ENCODE peak calls at places on chromosome 4, in ten cellular contexts. U, M, Z, J, Y, S, F, E, A and Q are unnamed samples.

GRCh38 chr4:51943221-51943620 is 76.9 kb downstream of the LRRC66 start:
- DNase-seq in Z (no peak), U (no peak), M (no peak), F (no peak), S (no peak), Y (peak; percentile 28), J (no peak), E (no peak), A (no peak), Q (no peak)

GRCh38 chr4:2666722-2667247 is 89.4 kb downstream of the TNIP2 start:
- DNase-seq in S (no peak), Z (no peak), E (no peak), A (no peak), U (no peak), F (no peak), J (no peak), Y (no peak), M (no peak), Q (no peak)

GRCh38 chr4:156803056-156803455 is 168.5 kb downstream of the PDGFC start:
- DNase-seq in Z (no peak), J (no peak), S (no peak), U (no peak), F (no peak), M (no peak), Y (peak; percentile 66), A (no peak), E (no peak), Q (no peak)

GRCh38 chr4:56698329-56698728 is 17.2 kb upstream of the HOPX start:
- DNase-seq in M (no peak), Z (no peak), F (no peak), S (no peak), Y (peak; percentile 42), E (no peak), J (no peak), A (no peak), U (no peak), Q (no peak)

GRCh38 chr4:142293536-142293935 is 552.6 kb downstream of the INPP4B start:
- DNase-seq in M (no peak), U (no peak), F (no peak), A (no peak), S (no peak), Y (peak; percentile 80), J (no peak), E (no peak), Z (no peak), Q (no peak)

GRCh38 chr4:3037957-3038451 is 36.3 kb downstream of the HTT-AS start:
- DNase-seq in Y (no peak), U (no peak), A (no peak), Z (no peak), E (no peak), S (no peak), F (no peak), M (no peak), J (no peak), Q (peak; percentile 50)

GRCh38 chr4:163697121-163697520 is 202.6 kb downstream of the TMA16 start:
- DNase-seq in S (no peak), Z (no peak), A (no peak), Y (peak; percentile 88), J (no peak), U (peak; percentile 2), M (no peak), F (no peak), E (no peak), Q (no peak)

GRCh38 chr4:48025005-48025404 is 8.4 kb downstream of the NIPAL1 start:
- DNase-seq in S (no peak), Z (no peak), U (no peak), J (no peak), M (no peak), F (no peak), A (no peak), E (no peak), Y (peak; percentile 33), Q (no peak)

GRCh38 chr4:148795156-148795864 is 353.1 kb upstream of the NR3C2 start:
- DNase-seq in F (no peak), Z (peak; percentile 81), U (no peak), S (no peak), J (peak; percentile 55), A (no peak), E (no peak), Y (peak; percentile 92), M (peak; percentile 51), Q (no peak)

GRCh38 chr4:22962186-22962786 is 269.5 kb downstream of the GBA3 start:
- DNase-seq in E (no peak), Y (peak; percentile 4), S (no peak), J (no peak), Z (no peak), F (no peak), A (no peak), M (peak; percentile 22), U (peak; percentile 6), Q (no peak)

GRCh38 chr4:46993075-46994006 is at the start of gene GABRA4:
- DNase-seq in J (no peak), E (no peak), Y (no peak), Z (no peak), S (no peak), U (no peak), F (no peak), A (no peak), M (no peak), Q (no peak)

GRCh38 chr4:40377462-40378385 is 42.6 kb downstream of the CHRNA9 start:
- DNase-seq in U (peak; percentile 22), S (no peak), F (no peak), A (no peak), Z (no peak), Y (peak; percentile 27), E (no peak), J (no peak), M (no peak), Q (no peak)

GRCh38 chr4:158809611-158810486 is 41.0 kb downstream of the FNIP2 start:
- DNase-seq in F (no peak), Z (no peak), Y (peak; percentile 90), M (peak; percentile 26), E (no peak), U (peak; percentile 52), J (peak; percentile 92), S (peak; percentile 58), A (no peak), Q (no peak)
- H3K4me1 ChIP-seq in F (peaks cover 80% of the 10 kb centered on the region), Z (peaks cover 90% of the 10 kb centered on the region), Y (peaks cover 10% of the 10 kb centered on the region), M (peaks cover 15% of the 10 kb centered on the region), E (peaks cover 31% of the 10 kb centered on the region), U (peaks cover 23% of the 10 kb centered on the region), J (peaks cover 23% of the 10 kb centered on the region), S (peaks cover 10% of the 10 kb centered on the region), A (peaks cover 72% of the 10 kb centered on the region), Q (peaks cover 4% of the 10 kb centered on the region)

GRCh38 chr4:186723207-186724047 is at the start of gene FAT1:
- DNase-seq in U (peak; percentile 77), E (peak; percentile 73), S (peak; percentile 58), A (peak; percentile 40), J (peak; percentile 43), F (peak; percentile 85), Y (peak; percentile 71), Z (peak; percentile 72), M (peak; percentile 75), Q (peak; percentile 75)
- TF ChIP-seq POLR2A in U (peak; percentile 39), E (peak; percentile 84), S (no peak), A (peak; percentile 60), J (no peak), F (peak; percentile 57), Y (peak; percentile 82), Z (no peak), M (no peak), Q (no peak)

DNA sequence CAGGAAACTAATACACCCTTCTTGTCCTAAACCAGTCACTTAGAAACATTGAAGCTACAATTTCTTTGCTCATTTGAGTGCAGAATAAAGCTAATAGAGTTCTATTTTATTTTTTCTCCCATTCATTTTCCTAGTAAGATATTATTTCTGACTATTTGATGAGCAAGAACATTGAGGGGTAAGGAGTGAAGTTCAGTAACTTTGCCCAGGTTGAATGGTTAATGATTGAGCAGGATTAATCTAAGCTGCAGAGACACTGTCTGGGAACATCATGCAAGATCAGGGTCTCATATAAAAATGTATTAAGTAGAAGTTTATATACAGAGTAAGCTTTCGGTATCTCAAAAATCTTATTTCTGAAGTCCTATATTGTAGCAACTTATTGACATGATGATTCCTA is 102.4 kb upstream of the LIMCH1 start:
- DNase-seq in M (no peak), A (no peak), S (no peak), J (no peak), F (no peak), Z (no peak), E (no peak), Y (no peak), U (no peak), Q (no peak)
- H3K4me1 ChIP-seq in M (no peaks in the 10 kb centered on the region), A (peaks cover 51% of the 10 kb centered on the region), S (peaks cover 8% of the 10 kb centered on the region), J (peaks cover 3% of the 10 kb centered on the region), F (peaks cover 28% of the 10 kb centered on the region), Z (peaks cover 14% of the 10 kb centered on the region), E (peaks cover 14% of the 10 kb centered on the region), Y (no peaks in the 10 kb centered on the region), U (peaks cover 93% of the 10 kb centered on the region), Q (no peaks in the 10 kb centered on the region)

GRCh38 chr4:105896984-105897760 is 1.9 kb downstream of the NPNT start:
- DNase-seq in A (no peak), Y (no peak), Z (no peak), S (no peak), F (no peak), J (no peak), M (no peak), E (no peak), U (no peak), Q (no peak)

GRCh38 chr4:105896461-105896939 is 1.2 kb downstream of the NPNT start:
- DNase-seq in E (no peak), Z (no peak), A (no peak), U (no peak), S (no peak), Y (no peak), J (no peak), F (no peak), M (no peak), Q (no peak)

GRCh38 chr4:105894570-105895323 is 524 bp upstream of the NPNT start:
- DNase-seq in E (no peak), A (no peak), F (no peak), M (peak; percentile 19), J (no peak), U (no peak), Y (no peak), S (peak; percentile 48), Z (no peak), Q (no peak)

GRCh38 chr4:105895324-105895608 is at the start of gene NPNT:
- DNase-seq in Z (no peak), F (no peak), M (no peak), Y (no peak), J (no peak), E (no peak), U (no peak), S (no peak), A (no peak), Q (no peak)

DNA sequence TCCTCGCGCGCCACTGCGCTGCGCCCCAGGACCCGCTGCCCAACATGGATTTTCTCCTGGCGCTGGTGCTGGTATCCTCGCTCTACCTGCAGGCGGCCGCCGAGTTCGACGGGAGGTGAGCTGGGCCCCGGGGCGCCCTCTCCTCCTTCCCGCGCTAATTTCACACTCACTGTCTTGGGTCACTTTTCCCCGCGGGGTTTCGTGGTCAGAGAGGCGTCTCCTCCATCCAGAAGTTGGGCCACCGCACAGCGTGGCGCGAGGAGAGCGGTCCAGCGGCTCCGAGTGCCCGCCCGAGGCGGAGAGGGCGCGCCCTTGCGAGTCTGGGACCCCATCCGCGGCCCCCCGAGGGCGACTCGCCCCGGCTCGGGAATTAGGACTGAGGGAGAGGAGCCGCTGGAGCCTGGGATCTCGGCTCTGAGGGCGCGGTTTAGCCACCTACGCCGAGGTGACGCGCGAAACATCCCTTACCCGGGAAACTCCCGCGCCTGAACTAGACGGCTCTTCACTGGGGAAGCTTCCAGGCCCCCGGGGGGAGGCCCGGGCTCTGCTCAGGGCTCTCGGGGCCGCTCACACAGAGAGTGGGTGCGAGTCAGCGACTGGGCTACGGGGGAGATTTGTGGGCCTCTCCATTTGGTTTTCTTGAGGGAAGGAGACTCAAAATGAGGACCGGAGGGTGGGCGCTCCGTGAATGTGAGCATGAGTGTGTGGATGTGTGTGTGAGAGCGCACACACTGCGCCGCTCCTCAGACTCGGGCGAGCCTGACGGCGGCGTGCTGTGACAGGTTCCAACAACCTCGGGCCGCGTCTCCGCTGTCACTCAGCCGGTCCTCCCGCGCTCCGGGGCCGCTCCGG is 564 bp downstream of the NPNT start:
- DNase-seq in A (no peak), Y (no peak), F (no peak), J (no peak), M (peak; percentile 26), U (no peak), E (peak; percentile 52), Z (no peak), S (peak; percentile 67), Q (peak; percentile 39)
- TF ChIP-seq POLR2A in A (no peak), Y (no peak), F (no peak), J (no peak), M (no peak), U (no peak), E (no peak), Z (no peak), S (peak; percentile 10), Q (no peak)